ENCODE peak calls at places on chromosomes 4 and X, in eight cellular contexts. O is GM23248, I is neuronal stem cell, H is adipocyte, N is fibroblast of lung, J is PC-3, T is mesenchymal stem cell, S is HCT116. M is an unnamed sample. For H3K4me1, the result is how much of the 10 kb centered on the place peaks cover.

GRCh38 chrX:43493751-43494150 is 162.3 kb upstream of the MAOA start:
- DNase-seq in O (no peak), I (no peak), H (no peak), N (peak), J (no peak), T (no peak), S (no peak), M (no peak)

GRCh38 chr4:139933104-139933503 is 220.9 kb downstream of the MAML3 start:
- DNase-seq in O (no peak), I (no peak), H (no peak), N (no peak), J (no peak), T (no peak), S (no peak), M (no peak)

GRCh38 chrX:152861116-152861515 is 30.3 kb downstream of the NSDHL start:
- DNase-seq in O (no peak), I (no peak), H (peak), N (peak), J (peak), T (peak), S (no peak), M (peak)

GRCh38 chr4:128255906-128256305 is 31.7 kb downstream of the PGRMC2 start:
- DNase-seq in O (no peak), I (no peak), H (no peak), N (no peak), J (no peak), T (no peak), S (no peak), M (no peak)

GRCh38 chrX:49303346-49303745 is at the start of gene GAGE10:
- DNase-seq in O (no peak), I (no peak), H (no peak), N (no peak), J (no peak), T (no peak), S (no peak), M (no peak)

GRCh38 chr4:176896211-176896610 is 103.5 kb upstream of the VEGFC start:
- DNase-seq in O (no peak), I (no peak), H (no peak), N (no peak), J (peak), T (no peak), S (no peak), M (no peak)

GRCh38 chr4:39032218-39033085 is at the start of gene TMEM156:
- DNase-seq in O (peak), I (no peak), H (no peak), N (peak), J (peak), T (peak), S (no peak), M (no peak)

GRCh38 chrX:120016068-120016441 is 61.4 kb downstream of the RHOXF2B start:
- DNase-seq in O (no peak), I (no peak), H (no peak), N (no peak), J (no peak), T (no peak), S (no peak), M (no peak)

GRCh38 chr4:41466249-41466648 is 71.7 kb upstream of the LIMCH1 start:
- DNase-seq in O (no peak), I (no peak), H (no peak), N (no peak), J (no peak), T (no peak), S (no peak), M (no peak)

GRCh38 chrX:15680401-15680800 is 15.8 kb upstream of the CLTRN start:
- DNase-seq in O (peak), I (no peak), H (no peak), N (peak), J (peak), T (peak), S (no peak), M (peak)

GRCh38 chr4:84958434-84958833 is 8.1 kb downstream of the WDFY3 start:
- DNase-seq in O (no peak), I (no peak), H (no peak), N (no peak), J (no peak), T (no peak), S (no peak), M (no peak)
- H3K4me1 ChIP-seq in O (under half), I (under half), H (under half), N (under half), J (under half), T (under half), S (under half), M (under half)

GRCh38 chr4:76301775-76302162 is 4.8 kb upstream of the STBD1 start:
- DNase-seq in O (no peak), I (no peak), H (no peak), N (no peak), J (no peak), T (peak), S (no peak), M (peak)
- H3K9ac ChIP-seq in O (no peak), I (no peak), H (no peak), N (no peak), J (no peak), T (peak), S (peak), M (no peak)

GRCh38 chr4:10119773-10120172 is 3.2 kb upstream of the WDR1 start:
- DNase-seq in O (no peak), I (no peak), H (no peak), N (no peak), J (no peak), T (no peak), S (no peak), M (no peak)

GRCh38 chr4:10117424-10118354 is 1.1 kb upstream of the WDR1 start:
- DNase-seq in O (peak), I (no peak), H (no peak), N (peak), J (no peak), T (peak), S (no peak), M (no peak)

GRCh38 chr4:10119263-10119662 is 2.7 kb upstream of the WDR1 start:
- DNase-seq in O (no peak), I (no peak), H (no peak), N (no peak), J (no peak), T (no peak), S (no peak), M (no peak)

GRCh38 chr4:10116625-10117423 is at the start of gene WDR1:
- DNase-seq in O (peak), I (peak), H (peak), N (peak), J (peak), T (peak), S (peak), M (peak)

DNA sequence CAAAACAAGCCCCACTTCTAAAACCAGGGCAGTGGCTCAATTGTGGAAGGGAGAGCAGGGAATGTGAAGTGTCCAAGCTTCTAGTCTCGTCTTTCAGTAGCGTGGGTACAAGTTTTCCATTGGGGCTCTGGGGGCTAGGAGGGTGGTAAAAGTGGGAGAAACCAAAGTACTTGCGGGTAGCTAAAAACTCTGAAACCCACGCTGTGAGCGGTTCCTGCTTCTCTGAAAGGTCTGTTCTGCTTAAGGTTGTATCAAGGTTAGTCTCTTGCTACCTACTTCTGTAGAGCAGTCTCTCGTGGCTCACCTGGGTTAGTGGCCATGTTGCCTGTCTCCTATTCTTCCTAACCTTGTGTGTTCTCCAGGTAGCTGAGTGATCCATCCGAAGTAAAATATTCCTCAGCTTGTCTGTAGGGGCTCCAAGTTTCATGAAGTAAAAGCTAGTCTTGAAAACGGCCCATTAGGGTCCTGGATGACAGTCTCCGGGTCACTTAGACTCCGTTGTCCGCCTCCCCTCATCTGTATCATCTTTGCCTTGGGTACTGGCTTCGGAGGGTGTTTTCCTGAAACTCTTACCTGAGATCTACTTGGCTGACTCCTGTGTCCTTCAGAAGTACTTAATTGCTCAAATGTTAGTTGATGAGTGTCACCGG is 1.9 kb upstream of the WDR1 start:
- DNase-seq in O (no peak), I (no peak), H (no peak), N (no peak), J (no peak), T (no peak), S (no peak), M (no peak)
- H3K4me3 ChIP-seq in O (no peak), I (no peak), H (no peak), N (no peak), J (no peak), T (no peak), S (no peak), M (no peak)

GRCh38 chr4:108333353-108333920 is 164.7 kb upstream of the LEF1 start:
- DNase-seq in O (no peak), I (no peak), H (no peak), N (no peak), J (no peak), T (no peak), S (no peak), M (no peak)

GRCh38 chr4:108336076-108336475 is 167.3 kb upstream of the LEF1 start:
- DNase-seq in O (peak), I (no peak), H (no peak), N (no peak), J (no peak), T (peak), S (no peak), M (peak)

GRCh38 chr4:108342325-108342986 is 173.7 kb upstream of the LEF1 start:
- DNase-seq in O (no peak), I (no peak), H (no peak), N (no peak), J (no peak), T (no peak), S (no peak), M (no peak)

GRCh38 chr4:108335081-108335480 is 166.3 kb upstream of the LEF1 start:
- DNase-seq in O (no peak), I (peak), H (no peak), N (no peak), J (no peak), T (no peak), S (no peak), M (no peak)

GRCh38 chr4:108337923-108338322 is 169.2 kb upstream of the LEF1 start:
- DNase-seq in O (peak), I (no peak), H (peak), N (no peak), J (no peak), T (peak), S (no peak), M (peak)
- H3K4me1 ChIP-seq in O (under half), I (under half), H (under half), N (under half), J (under half), T (under half), S (under half), M (under half)

GRCh38 chr4:184534511-184535391 is 60.4 kb upstream of the IRF2 start:
- DNase-seq in O (peak), I (no peak), H (peak), N (peak), J (no peak), T (peak), S (no peak), M (peak)
- H3K9ac ChIP-seq in O (peak), I (no peak), H (peak), N (no peak), J (no peak), T (peak), S (no peak), M (peak)